ENCODE peak calls at places on chromosome 5, in eight cellular contexts. G is GM23338, J is IMR-90, P is GM12878, Q is DND-41, E is endothelial cell of umbilical vein, D is mammary epithelial cell, T is K562. A is an unnamed sample.

GRCh38 chr5:80408976-80409926 is 1.4 kb downstream of the ZFYVE16 start:
- DNase-seq in G (peak; percentile 5), J (peak; percentile 19), P (no peak), Q (no peak), E (peak; percentile 29), D (peak; percentile 7), T (no peak), A (no peak)

GRCh38 chr5:110386782-110387181 is 339.7 kb downstream of the TMEM232 start:
- DNase-seq in G (no peak), J (peak; percentile 4), P (no peak), Q (no peak), E (no peak), D (no peak), T (no peak), A (no peak)

GRCh38 chr5:72511371-72512178 is 4.4 kb upstream of the ZNF366 start:
- DNase-seq in G (no peak), J (peak; percentile 59), P (no peak), Q (no peak), E (peak; percentile 67), D (peak; percentile 16), T (no peak), A (peak; percentile 35)

GRCh38 chr5:164504141-164504772 is 998.8 kb downstream of the MAT2B start:
- DNase-seq in G (peak; percentile 78), J (peak; percentile 69), P (peak; percentile 5), Q (peak; percentile 31), E (peak; percentile 71), D (peak; percentile 34), T (peak; percentile 15), A (peak; percentile 1)

GRCh38 chr5:127705120-127705892 is 2.1 kb downstream of the CCDC192 start:
- DNase-seq in G (peak; percentile 45), J (peak; percentile 86), P (no peak), Q (no peak), E (peak; percentile 41), D (peak; percentile 45), T (peak; percentile 17), A (peak; percentile 74)

GRCh38 chr5:124480964-124481363 is 265.5 kb downstream of the ZNF608 start:
- DNase-seq in G (no peak), J (no peak), P (no peak), Q (no peak), E (no peak), D (no peak), T (no peak), A (no peak)

GRCh38 chr5:154567155-154567554 is 89.1 kb upstream of the HAND1 start:
- DNase-seq in G (no peak), J (no peak), P (no peak), Q (no peak), E (no peak), D (no peak), T (no peak), A (no peak)

GRCh38 chr5:92962752-92963151 is 618.3 kb downstream of the NR2F1-AS1 start:
- DNase-seq in G (no peak), J (no peak), P (no peak), Q (no peak), E (no peak), D (no peak), T (no peak), A (no peak)

GRCh38 chr5:16702964-16703363 is 86.2 kb upstream of the RETREG1 start:
- DNase-seq in G (peak; percentile 24), J (no peak), P (no peak), Q (no peak), E (no peak), D (no peak), T (no peak), A (no peak)

GRCh38 chr5:66894480-66895240 is 298.5 kb downstream of the MAST4 start:
- DNase-seq in G (no peak), J (peak; percentile 57), P (no peak), Q (no peak), E (no peak), D (peak; percentile 92), T (no peak), A (no peak)

GRCh38 chr5:153672347-153673090 is 182.0 kb downstream of the GRIA1 start:
- DNase-seq in G (no peak), J (no peak), P (no peak), Q (no peak), E (peak; percentile 75), D (no peak), T (no peak), A (no peak)

GRCh38 chr5:173880306-173880985 is 7.7 kb upstream of the CPEB4 start:
- DNase-seq in G (no peak), J (peak; percentile 96), P (no peak), Q (no peak), E (no peak), D (peak; percentile 44), T (no peak), A (peak; percentile 76)

GRCh38 chr5:141094481-141095262 is at the start of gene PCDHB2:
- DNase-seq in G (peak; percentile 98), J (peak; percentile 14), P (no peak), Q (no peak), E (peak; percentile 21), D (peak; percentile 71), T (peak; percentile 15), A (peak; percentile 80)

GRCh38 chr5:50658243-50658642 is 8.2 kb upstream of the PARP8 start:
- DNase-seq in G (no peak), J (no peak), P (no peak), Q (no peak), E (no peak), D (no peak), T (no peak), A (peak; percentile 10)

GRCh38 chr5:162174358-162174757 is 106.8 kb downstream of the GABRG2 start:
- DNase-seq in G (peak; percentile 35), J (no peak), P (no peak), Q (no peak), E (no peak), D (no peak), T (no peak), A (no peak)

GRCh38 chr5:514101-514485 is 10.2 kb downstream of the SLC9A3 start:
- DNase-seq in G (no peak), J (no peak), P (no peak), Q (no peak), E (no peak), D (no peak), T (no peak), A (no peak)

GRCh38 chr5:113085084-113085414 is 108.5 kb downstream of the DCP2 start:
- DNase-seq in G (no peak), J (no peak), P (no peak), Q (no peak), E (no peak), D (no peak), T (peak; percentile 23), A (no peak)

GRCh38 chr5:175202461-175203065 is 241.4 kb downstream of the DRD1 start:
- DNase-seq in G (no peak), J (peak; percentile 71), P (no peak), Q (no peak), E (no peak), D (no peak), T (no peak), A (no peak)

DNA sequence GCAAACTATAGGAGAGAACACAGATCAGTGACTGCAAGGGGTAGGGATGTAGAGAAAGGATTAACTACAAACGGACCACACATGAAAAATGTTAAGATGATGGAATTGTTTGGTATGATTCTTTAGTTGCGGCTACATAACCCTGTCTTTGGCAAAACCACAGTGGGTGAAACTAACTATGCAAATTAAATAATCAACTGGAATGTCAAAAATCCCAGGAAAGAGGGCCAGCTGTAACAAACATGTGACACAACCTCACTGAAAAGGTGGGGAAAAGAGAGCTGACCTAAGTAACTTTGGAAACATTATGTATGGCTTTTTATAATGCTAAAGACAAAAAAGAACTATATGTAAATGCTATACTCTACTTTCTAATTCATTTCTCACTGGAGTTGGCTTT is 251.9 kb downstream of the MRPS30 start:
- DNase-seq in G (peak; percentile 86), J (no peak), P (no peak), Q (no peak), E (no peak), D (no peak), T (no peak), A (no peak)
- H2AFZ ChIP-seq in G (no peak overlapping the region), J (no peak overlapping the region), P (no peak overlapping the region), Q (no peak overlapping the region), E (no peak overlapping the region), D (no peak overlapping the region), T (no peak overlapping the region), A (no peak overlapping the region)

DNA sequence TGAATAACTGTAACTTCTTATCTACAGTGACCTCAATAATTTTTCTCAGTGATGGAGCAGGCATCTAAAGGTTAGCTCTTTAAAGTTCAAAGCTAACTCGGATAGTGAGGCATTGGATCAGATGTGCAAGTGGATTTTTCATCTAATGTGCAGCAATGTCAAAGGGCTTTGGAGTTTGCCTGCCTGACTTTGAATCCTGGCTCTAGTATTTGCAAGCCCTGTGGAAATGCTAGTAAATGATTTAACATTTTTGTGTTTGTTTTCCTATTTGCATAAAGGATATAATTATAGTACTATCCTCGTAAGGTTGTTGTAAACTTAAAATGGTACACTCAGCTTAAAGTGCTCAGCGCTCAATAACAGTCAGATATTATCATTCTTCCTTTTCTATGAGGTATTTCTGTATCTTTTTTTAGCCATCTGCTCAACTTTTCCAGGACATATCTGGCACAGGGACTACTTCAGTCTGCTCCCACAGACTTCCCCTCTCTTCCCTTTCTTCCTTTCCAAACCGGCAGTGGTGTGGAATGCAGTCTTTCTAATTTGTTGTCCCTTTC is 163.8 kb upstream of the ELL2 start:
- DNase-seq in G (no peak), J (no peak), P (no peak), Q (no peak), E (peak; percentile 70), D (no peak), T (no peak), A (no peak)
- H3K4me3 ChIP-seq in G (no peak overlapping the region), J (no peak overlapping the region), P (no peak overlapping the region), Q (no peak overlapping the region), E (no peak overlapping the region), D (no peak overlapping the region), T (no peak overlapping the region), A (no peak overlapping the region)

GRCh38 chr5:145858929-145859328 is 13.9 kb downstream of the GRXCR2 start:
- DNase-seq in G (no peak), J (peak; percentile 61), P (no peak), Q (no peak), E (no peak), D (no peak), T (peak; percentile 22), A (no peak)

GRCh38 chr5:145855842-145856267 is 17.0 kb downstream of the GRXCR2 start:
- DNase-seq in G (no peak), J (no peak), P (no peak), Q (no peak), E (no peak), D (peak; percentile 13), T (no peak), A (no peak)

GRCh38 chr5:145853952-145854351 is 18.8 kb upstream of the PRELID2 start:
- DNase-seq in G (no peak), J (no peak), P (no peak), Q (no peak), E (no peak), D (no peak), T (no peak), A (no peak)

GRCh38 chr5:145854651-145855258 is 18.1 kb downstream of the GRXCR2 start:
- DNase-seq in G (no peak), J (peak; percentile 83), P (no peak), Q (no peak), E (peak; percentile 77), D (peak; percentile 65), T (peak; percentile 86), A (peak; percentile 84)

GRCh38 chr5:145856285-145856818 is 16.5 kb downstream of the GRXCR2 start:
- DNase-seq in G (peak; percentile 90), J (peak; percentile 83), P (no peak), Q (no peak), E (peak; percentile 41), D (peak; percentile 17), T (no peak), A (no peak)
- H3K4me2 ChIP-seq in G (peak overlapping the region; percentile 71), J (peak overlapping the region; percentile 64), P (no peak overlapping the region), Q (no peak overlapping the region), E (peak overlapping the region; percentile 15), D (peak overlapping the region; percentile 77), T (peak overlapping the region; percentile 17), A (peak overlapping the region; percentile 75)

GRCh38 chr5:30918171-30918570 is 275.3 kb upstream of the CDH6 start:
- DNase-seq in G (no peak), J (peak; percentile 81), P (no peak), Q (no peak), E (no peak), D (no peak), T (no peak), A (no peak)
- H2AFZ ChIP-seq in G (no peak overlapping the region), J (no peak overlapping the region), P (no peak overlapping the region), Q (no peak overlapping the region), E (no peak overlapping the region), D (no peak overlapping the region), T (no peak overlapping the region), A (no peak overlapping the region)